ENCODE peak calls at places on chromosomes 12 and 14, in seven cellular contexts. B is body of pancreas, F is left ventricle myocardium inferior, D is SK-N-MC, M is BJ, C is astrocyte, O is mesenchymal stem cell. T is an unnamed sample.

GRCh38 chr12:5254703-5255102 is 177.2 kb upstream of the NTF3 start:
- DNase-seq in C (peak), D (no peak), B (no peak), O (no peak), M (no peak), F (no peak), T (no peak)

GRCh38 chr14:57848786-57849185 is 17.1 kb downstream of the SLC35F4 start:
- DNase-seq in F (no peak), O (no peak), C (no peak), D (no peak), M (no peak), B (no peak), T (no peak)

GRCh38 chr12:15629108-15629507 is 160.1 kb downstream of the EPS8 start:
- DNase-seq in O (peak), D (no peak), F (peak), C (peak), M (peak), B (peak), T (peak)

GRCh38 chr12:25550186-25550585 is 2.9 kb downstream of the LMNTD1 start:
- DNase-seq in M (peak), F (no peak), C (peak), O (no peak), D (no peak), B (no peak), T (peak)

GRCh38 chr14:98069712-98070133 is 1202.3 kb downstream of the BCL11B start:
- DNase-seq in C (peak), O (no peak), M (no peak), D (no peak), F (no peak), B (peak), T (peak)

GRCh38 chr14:22555573-22556011 is 33.4 kb downstream of the DAD1 start:
- DNase-seq in C (peak), M (no peak), B (no peak), F (no peak), D (no peak), O (no peak), T (peak)

GRCh38 chr14:36227802-36228201 is 51.3 kb upstream of the PTCSC3 start:
- DNase-seq in F (no peak), M (no peak), D (no peak), C (peak), O (peak), B (no peak), T (peak)

GRCh38 chr14:58918066-58918465 is 270.4 kb upstream of the DAAM1 start:
- DNase-seq in C (peak), M (no peak), F (no peak), B (no peak), D (no peak), O (peak), T (peak)

GRCh38 chr14:93794756-93795155 is 6.5 kb upstream of the PRIMA1 start:
- DNase-seq in F (no peak), B (no peak), D (no peak), C (no peak), O (no peak), M (no peak), T (no peak)

GRCh38 chr12:3976351-3976938 is 103.2 kb upstream of the PARP11 start:
- DNase-seq in F (no peak), O (no peak), M (no peak), B (no peak), D (no peak), C (no peak), T (no peak)

GRCh38 chr12:49296034-49296835 is 1.3 kb downstream of the PRPH start:
- DNase-seq in B (peak), O (no peak), D (no peak), F (no peak), M (no peak), C (no peak), T (peak)

GRCh38 chr14:91377700-91378652 is 39.6 kb downstream of the CCDC88C start:
- DNase-seq in D (no peak), C (no peak), M (no peak), B (no peak), F (no peak), O (no peak), T (no peak)

GRCh38 chr14:91380610-91381371 is 36.8 kb downstream of the CCDC88C start:
- DNase-seq in F (peak), M (no peak), B (no peak), D (peak), O (no peak), C (peak), T (no peak)

GRCh38 chr14:91378945-91379932 is 38.4 kb downstream of the CCDC88C start:
- DNase-seq in O (no peak), M (no peak), C (no peak), B (no peak), F (no peak), D (no peak), T (no peak)

GRCh38 chr14:91381801-91382670 is 35.6 kb downstream of the CCDC88C start:
- DNase-seq in D (no peak), M (no peak), C (no peak), B (no peak), F (no peak), O (no peak), T (no peak)

DNA sequence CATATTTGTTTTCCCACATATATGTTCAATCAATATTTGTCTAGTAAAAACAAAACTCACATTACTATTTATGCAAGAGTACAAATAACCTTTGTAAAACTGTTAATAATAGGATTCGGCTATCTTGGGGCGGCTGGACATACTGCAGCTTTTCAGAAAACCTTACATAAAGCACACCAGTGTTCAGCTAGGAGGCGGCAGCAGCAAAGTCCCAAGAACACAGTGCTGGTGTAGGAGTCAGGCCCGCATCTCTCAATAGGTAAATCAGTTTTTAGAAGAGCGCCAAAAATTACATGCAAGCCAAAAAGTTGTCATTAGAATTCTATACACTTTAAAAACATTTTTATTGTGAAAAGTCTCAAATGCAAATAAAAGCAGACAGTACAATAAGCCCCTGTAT is 37.5 kb downstream of the CCDC88C start:
- DNase-seq in B (no peak), F (no peak), O (no peak), D (no peak), M (no peak), C (no peak), T (no peak)
- H3K4me3 ChIP-seq in B (no peak), F (no peak), O (no peak), D (peak), M (no peak), C (no peak), T (no peak)

DNA sequence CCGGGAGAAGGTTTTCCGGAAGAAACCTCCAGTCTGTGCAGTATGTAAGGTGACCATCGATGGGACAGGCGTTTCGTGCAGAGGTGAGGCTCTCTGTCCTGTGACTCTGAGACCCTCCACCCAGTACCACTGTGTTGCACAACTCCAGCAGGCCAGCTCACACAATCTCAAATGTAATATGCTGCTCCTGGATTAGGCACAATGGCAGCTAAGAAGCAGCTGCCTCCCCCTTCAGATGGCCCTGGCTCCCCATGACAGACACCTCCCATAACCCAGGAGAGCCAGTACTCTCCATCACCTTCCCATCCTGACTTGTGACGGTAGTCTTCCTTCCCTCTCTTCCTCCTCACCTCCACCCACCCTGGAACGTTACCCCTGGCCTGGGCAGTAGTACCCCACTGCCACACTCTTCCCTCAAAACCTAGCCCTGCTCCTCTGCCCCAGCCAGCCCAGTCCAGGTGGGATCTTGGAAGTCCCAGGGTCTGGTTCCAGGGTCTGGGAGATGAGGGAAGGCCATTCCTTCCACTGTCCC is 2.1 kb downstream of the TNS2 start:
- DNase-seq in D (no peak), O (no peak), F (no peak), B (peak), C (no peak), M (no peak), T (no peak)
- H3K4me3 ChIP-seq in D (no peak), O (no peak), F (peak), B (no peak), C (peak), M (peak), T (no peak)

GRCh38 chr12:52663420-52663819 is 11.4 kb upstream of the KRT2 start:
- DNase-seq in C (no peak), B (no peak), O (no peak), M (no peak), D (no peak), F (no peak), T (no peak)

GRCh38 chr12:52661668-52662067 is 9.7 kb upstream of the KRT2 start:
- DNase-seq in F (no peak), D (no peak), M (no peak), B (no peak), C (no peak), O (no peak), T (no peak)

GRCh38 chr12:52660934-52661333 is 8.9 kb upstream of the KRT2 start:
- DNase-seq in M (no peak), F (no peak), D (no peak), B (no peak), C (no peak), O (no peak), T (no peak)

GRCh38 chr12:52659395-52659794 is 7.4 kb upstream of the KRT2 start:
- DNase-seq in B (no peak), O (no peak), C (no peak), M (no peak), D (no peak), F (no peak), T (no peak)

DNA sequence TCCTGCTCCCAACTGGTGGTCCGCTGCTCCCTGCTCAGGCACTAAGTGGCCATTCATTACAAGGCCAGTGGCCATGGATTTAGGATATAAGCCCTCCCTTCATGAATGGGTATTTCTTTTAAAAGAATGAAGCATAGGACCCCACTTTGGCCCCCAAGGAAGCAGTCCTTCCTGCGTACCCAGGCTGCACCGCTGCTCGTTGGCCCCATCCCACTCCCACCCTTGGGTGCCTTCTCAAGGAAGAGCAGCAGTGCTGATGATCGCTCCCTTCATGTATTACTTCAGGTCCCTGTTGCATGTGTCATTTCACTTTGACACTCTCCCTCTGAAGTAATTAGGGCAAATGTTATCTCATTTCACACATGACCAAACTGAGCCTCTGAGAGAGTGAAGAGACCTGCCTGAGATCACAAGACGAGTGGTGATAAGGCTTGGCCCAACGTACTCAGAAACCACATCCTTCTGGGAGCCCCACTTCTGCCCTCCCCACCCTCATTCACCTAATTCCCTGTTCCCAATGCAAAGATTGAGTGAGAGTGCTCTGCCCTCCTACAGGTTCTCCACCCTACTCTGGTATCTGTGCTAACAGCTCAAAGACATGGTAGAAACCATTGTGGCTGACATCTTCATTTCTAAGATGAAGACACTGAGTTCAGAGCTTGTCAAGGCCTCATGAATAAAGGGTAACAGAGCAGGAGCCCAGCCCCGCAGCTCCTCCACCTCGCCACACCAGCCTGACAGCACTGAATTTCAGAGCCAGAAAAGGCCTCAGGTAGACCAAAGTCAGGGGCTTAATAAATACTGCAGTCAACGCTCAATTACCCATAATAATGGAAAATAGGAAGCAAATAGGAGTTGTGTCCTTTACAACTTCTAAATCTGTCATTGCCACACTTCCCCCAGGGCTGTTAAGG is 10.3 kb upstream of the KRT2 start:
- DNase-seq in F (no peak), O (no peak), B (no peak), C (no peak), D (no peak), M (no peak), T (no peak)
- H3K4me3 ChIP-seq in F (no peak), O (no peak), B (no peak), C (no peak), D (no peak), M (no peak), T (no peak)

GRCh38 chr12:130161261-130162231 is 718 bp upstream of the FZD10 start:
- DNase-seq in M (no peak), F (peak), O (no peak), C (peak), B (peak), D (no peak), T (no peak)

GRCh38 chr12:130160711-130161231 is 1.5 kb upstream of the FZD10 start:
- DNase-seq in C (no peak), M (no peak), B (no peak), O (no peak), D (no peak), F (no peak), T (no peak)

GRCh38 chr12:130162267-130162666 is at the start of gene FZD10:
- DNase-seq in F (peak), M (no peak), O (peak), B (peak), D (no peak), C (no peak), T (peak)

GRCh38 chr12:130158775-130159100 is 3.5 kb upstream of the FZD10 start:
- DNase-seq in O (no peak), C (no peak), B (no peak), M (no peak), F (no peak), D (no peak), T (peak)

DNA sequence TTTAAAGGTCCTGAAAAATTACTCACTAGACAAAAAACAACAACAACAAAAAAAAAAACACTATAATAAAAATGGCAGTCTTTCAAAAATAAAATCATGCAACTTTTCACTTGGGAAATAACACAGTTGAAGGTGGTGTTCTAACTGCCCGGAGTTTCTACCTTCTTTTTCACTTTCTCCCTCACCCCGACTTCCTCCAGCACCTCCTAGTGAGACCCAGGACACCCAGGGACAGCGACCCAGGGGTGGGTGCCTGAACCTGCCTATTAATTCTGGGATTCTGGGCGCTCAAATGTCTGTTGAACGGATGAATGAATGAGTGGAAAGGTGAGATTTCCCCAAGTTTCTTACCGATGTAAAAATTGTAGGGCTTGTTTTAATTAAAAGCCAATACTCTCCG is 2.0 kb upstream of the FZD10 start:
- DNase-seq in D (no peak), F (no peak), B (no peak), C (no peak), M (no peak), O (no peak), T (no peak)
- H3K4me3 ChIP-seq in D (no peak), F (peak), B (no peak), C (no peak), M (no peak), O (no peak), T (no peak)

GRCh38 chr12:46432325-46432724 is 59.8 kb upstream of the SLC38A2 start:
- DNase-seq in D (no peak), O (no peak), C (no peak), F (no peak), M (no peak), B (no peak), T (no peak)
- H3K4me3 ChIP-seq in D (peak), O (no peak), C (no peak), F (no peak), M (no peak), B (no peak), T (no peak)